ENCODE peak calls at places on chromosomes 6 and 20, in ten cellular contexts. U, E, V, K, J, Z, F, L, P and B are unnamed samples.
A peak's percentile ranks its signal among the peaks of the same experiment; 100 is the strongest.

GRCh38 chr20:37397954-37398749 is 52.2 kb downstream of the SRC start:
- DNase-seq in U (no peak), E (no peak), V (no peak), K (no peak), J (no peak), Z (no peak), F (no peak), L (no peak), P (no peak), B (no peak)

GRCh38 chr6:26312096-26312463 is 52.9 kb upstream of the BTN3A2 start:
- DNase-seq in U (no peak), E (no peak), V (no peak), K (no peak), J (no peak), Z (no peak), F (no peak), L (peak; percentile 38), P (peak; percentile 31), B (no peak)

GRCh38 chr6:142803027-142803426 is 141.9 kb downstream of the HIVEP2 start:
- DNase-seq in U (no peak), E (no peak), V (no peak), K (no peak), J (no peak), Z (no peak), F (no peak), L (peak; percentile 36), P (peak; percentile 25), B (no peak)

GRCh38 chr6:98832282-98833100 is 1.9 kb upstream of the POU3F2 start:
- DNase-seq in U (peak; percentile 38), E (no peak), V (peak; percentile 54), K (peak; percentile 87), J (peak; percentile 10), Z (no peak), F (no peak), L (peak; percentile 43), P (peak; percentile 41), B (no peak)

GRCh38 chr20:10611357-10611756 is 62.4 kb downstream of the JAG1 start:
- DNase-seq in U (peak; percentile 61), E (peak; percentile 75), V (peak; percentile 85), K (no peak), J (no peak), Z (peak; percentile 69), F (no peak), L (peak; percentile 65), P (peak; percentile 65), B (peak; percentile 63)

GRCh38 chr6:41901882-41902519 is 6.8 kb upstream of the USP49 start:
- DNase-seq in U (peak; percentile 34), E (peak; percentile 23), V (no peak), K (no peak), J (no peak), Z (no peak), F (no peak), L (peak; percentile 49), P (peak; percentile 46), B (no peak)

GRCh38 chr6:116847234-116847633 is 18.4 kb upstream of the GPRC6A start:
- DNase-seq in U (peak; percentile 49), E (no peak), V (no peak), K (no peak), J (no peak), Z (no peak), F (no peak), L (peak; percentile 60), P (peak; percentile 54), B (no peak)

GRCh38 chr6:143758551-143758950 is 80.8 kb downstream of the PHACTR2 start:
- DNase-seq in U (no peak), E (no peak), V (no peak), K (no peak), J (no peak), Z (no peak), F (no peak), L (no peak), P (no peak), B (no peak)

GRCh38 chr20:1669304-1669703 is 11.7 kb upstream of the SIRPG start:
- DNase-seq in U (no peak), E (no peak), V (no peak), K (no peak), J (no peak), Z (peak; percentile 68), F (no peak), L (no peak), P (no peak), B (peak; percentile 54)

GRCh38 chr20:50693001-50693400 is 1.7 kb upstream of the RIPOR3 start:
- DNase-seq in U (peak; percentile 16), E (no peak), V (no peak), K (no peak), J (no peak), Z (no peak), F (no peak), L (no peak), P (peak; percentile 26), B (no peak)

GRCh38 chr20:4113996-4114603 is 98.7 kb upstream of the RNF24 start:
- DNase-seq in U (no peak), E (no peak), V (no peak), K (no peak), J (no peak), Z (no peak), F (no peak), L (no peak), P (no peak), B (no peak)

GRCh38 chr6:14282326-14282725 is 164.8 kb downstream of the CD83 start:
- DNase-seq in U (no peak), E (no peak), V (no peak), K (no peak), J (no peak), Z (no peak), F (no peak), L (no peak), P (no peak), B (no peak)
- TF ChIP-seq CTCF in U (no peak), E (no peak), V (no peak), K (no peak), J (no peak), Z (no peak), F (no peak), L (no peak), P (no peak), B (no peak)

GRCh38 chr6:108651781-108652227 is 91.1 kb downstream of the FOXO3 start:
- DNase-seq in U (peak; percentile 88), E (peak; percentile 59), V (peak; percentile 85), K (no peak), J (peak; percentile 74), Z (no peak), F (no peak), L (peak; percentile 84), P (peak; percentile 79), B (peak; percentile 36)
- H3K4me3 ChIP-seq in U (no peak overlapping the region), E (no peak overlapping the region), V (no peak overlapping the region), K (no peak overlapping the region), J (no peak overlapping the region), Z (no peak overlapping the region), F (no peak overlapping the region), L (no peak overlapping the region), P (no peak overlapping the region), B (no peak overlapping the region)

GRCh38 chr20:63280371-63280770 is 7.8 kb downstream of the ARFGAP1 start:
- DNase-seq in U (no peak), E (no peak), V (no peak), K (no peak), J (no peak), Z (no peak), F (no peak), L (no peak), P (no peak), B (no peak)

GRCh38 chr20:63279931-63280330 is 7.3 kb downstream of the ARFGAP1 start:
- DNase-seq in U (no peak), E (no peak), V (no peak), K (no peak), J (no peak), Z (no peak), F (no peak), L (no peak), P (no peak), B (no peak)

GRCh38 chr20:63282946-63283345 is 10.0 kb upstream of the COL20A1 start:
- DNase-seq in U (no peak), E (no peak), V (no peak), K (peak; percentile 81), J (no peak), Z (no peak), F (no peak), L (no peak), P (no peak), B (no peak)

GRCh38 chr20:63281741-63282665 is 9.4 kb downstream of the ARFGAP1 start:
- DNase-seq in U (no peak), E (no peak), V (no peak), K (peak; percentile 82), J (no peak), Z (no peak), F (no peak), L (no peak), P (no peak), B (no peak)

DNA sequence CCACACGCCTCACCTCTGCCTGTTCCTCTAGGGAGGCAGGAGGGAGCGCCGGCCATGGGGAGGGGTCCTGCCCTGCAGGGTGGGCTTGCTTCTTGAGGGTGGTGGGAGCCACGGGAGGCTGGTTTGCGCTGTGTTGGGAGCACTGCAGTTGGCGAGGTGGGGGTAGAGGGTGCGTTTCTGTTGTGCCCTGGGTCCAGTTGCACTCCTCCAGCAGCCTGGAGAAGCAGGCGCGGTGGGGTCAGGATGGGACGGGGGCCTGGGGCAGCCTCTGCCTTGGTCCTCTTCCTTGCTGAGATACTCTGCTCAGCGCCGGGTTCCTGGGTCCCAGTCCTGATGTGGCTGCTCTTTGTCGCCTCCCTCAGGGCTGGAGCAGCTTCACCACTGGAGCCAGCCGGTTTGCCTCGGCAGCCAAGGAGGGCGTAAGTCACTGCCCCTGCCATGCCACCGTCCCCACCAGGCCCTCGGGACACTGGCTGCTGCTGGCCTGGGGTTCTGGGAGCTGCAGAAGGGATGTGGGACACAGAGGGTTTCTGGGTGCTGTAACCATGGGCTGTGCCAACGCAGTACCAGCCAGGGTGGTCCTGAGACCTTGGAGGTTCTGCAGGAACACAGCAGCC is 8.4 kb downstream of the ARFGAP1 start:
- DNase-seq in U (no peak), E (no peak), V (no peak), K (peak; percentile 51), J (no peak), Z (no peak), F (no peak), L (no peak), P (no peak), B (no peak)
- TF ChIP-seq CTCF in U (peak; percentile 31), E (no peak), V (no peak), K (no peak), J (peak; percentile 32), Z (no peak), F (no peak), L (peak; percentile 30), P (peak; percentile 22), B (no peak)

GRCh38 chr6:148440877-148441453 is 98.3 kb downstream of the SASH1 start:
- DNase-seq in U (peak; percentile 98), E (peak; percentile 56), V (peak; percentile 75), K (no peak), J (peak; percentile 91), Z (peak; percentile 67), F (peak; percentile 58), L (peak; percentile 98), P (peak; percentile 98), B (peak; percentile 68)
- H3K4me3 ChIP-seq in U (no peak overlapping the region), E (no peak overlapping the region), V (no peak overlapping the region), K (no peak overlapping the region), J (no peak overlapping the region), Z (no peak overlapping the region), F (no peak overlapping the region), L (no peak overlapping the region), P (no peak overlapping the region), B (no peak overlapping the region)